ENCODE peak calls at places on chromosomes 13 and 19, in seven cellular contexts. W, K, E, P, V, Q and U are unnamed samples.

GRCh38 chr19:33558846-33559245 is 37.3 kb upstream of the PEPD start:
- DNase-seq in W (no peak), K (no peak), E (no peak), P (no peak), V (no peak), Q (no peak), U (no peak)

GRCh38 chr19:41397086-41398041 is at the start of the genes BCKDHA and EXOSC5:
- DNase-seq in W (peak; percentile 99), K (peak; percentile 100), E (peak; percentile 100), P (peak; percentile 100), V (peak; percentile 100), Q (peak; percentile 100), U (peak; percentile 99)

GRCh38 chr13:73865027-73865426 is 269.2 kb downstream of the KLF12 start:
- DNase-seq in W (no peak), K (no peak), E (no peak), P (no peak), V (no peak), Q (peak; percentile 9), U (no peak)

GRCh38 chr19:46748325-46749109 is 2.3 kb upstream of the STRN4 start:
- DNase-seq in W (no peak), K (no peak), E (peak; percentile 96), P (no peak), V (no peak), Q (peak; percentile 80), U (peak; percentile 88)

GRCh38 chr19:55467236-55468053 is 2.9 kb upstream of the C19orf85 start:
- DNase-seq in W (no peak), K (no peak), E (peak; percentile 80), P (peak; percentile 81), V (no peak), Q (peak; percentile 84), U (peak; percentile 69)

GRCh38 chr13:114049026-114049425 is 75.2 kb upstream of the C13orf46 start:
- DNase-seq in W (no peak), K (no peak), E (no peak), P (no peak), V (no peak), Q (no peak), U (peak; percentile 82)

GRCh38 chr19:41701401-41702075 is 6.9 kb upstream of the CEACAM5 start:
- DNase-seq in W (no peak), K (no peak), E (peak; percentile 87), P (no peak), V (no peak), Q (no peak), U (peak; percentile 46)

GRCh38 chr19:4802711-4803110 is 11.2 kb downstream of the FEM1A start:
- DNase-seq in W (no peak), K (no peak), E (no peak), P (no peak), V (no peak), Q (no peak), U (no peak)

DNA sequence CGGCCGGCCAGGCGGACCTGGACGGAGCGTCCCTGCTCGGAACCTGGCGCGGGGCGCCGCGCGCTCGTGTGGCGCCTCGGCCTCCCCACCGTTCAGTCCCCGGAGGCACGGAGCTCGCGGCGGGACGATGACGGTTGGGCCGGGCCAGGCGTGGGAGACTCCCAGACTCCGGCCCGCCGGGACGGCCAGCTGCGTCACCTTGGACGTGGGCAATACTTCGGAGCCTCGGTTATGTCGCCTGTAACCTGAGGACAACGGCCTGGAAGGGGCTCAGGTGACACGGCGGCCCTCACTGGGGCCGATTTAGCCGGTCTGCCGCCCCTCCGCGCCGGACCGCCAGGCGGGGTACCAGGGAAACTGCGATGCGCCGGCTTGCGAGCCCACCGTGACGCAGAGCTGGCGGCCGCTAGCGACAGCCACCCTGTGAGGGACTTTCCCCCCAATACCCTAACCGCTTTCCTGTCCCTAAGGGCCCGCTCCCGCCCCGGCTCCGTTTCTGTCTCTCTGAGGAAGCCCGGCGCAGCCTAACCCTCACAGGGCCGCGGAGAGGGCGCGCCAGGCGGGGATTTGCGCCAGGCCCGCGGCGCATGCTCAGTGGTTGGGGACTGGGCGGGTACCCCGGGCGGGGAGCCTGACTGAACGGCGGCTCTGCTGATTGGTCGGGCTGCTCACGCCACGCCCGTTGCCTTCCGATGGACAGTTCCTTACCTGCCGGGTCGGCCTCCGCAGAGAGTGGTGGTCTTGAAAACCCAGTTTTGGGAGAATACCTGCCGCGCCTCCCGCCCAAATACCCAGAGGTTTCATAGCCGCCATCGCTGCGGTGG is 109.5 kb upstream of the DOCK9 start:
- DNase-seq in W (peak; percentile 27), K (peak; percentile 59), E (peak; percentile 98), P (peak; percentile 95), V (peak; percentile 85), Q (peak; percentile 86), U (peak; percentile 93)
- TF ChIP-seq CTCF in W (peak; percentile 37), K (peak; percentile 33), E (no peak), P (peak; percentile 22), V (peak; percentile 28), Q (peak; percentile 21), U (peak; percentile 59)

GRCh38 chr13:29284726-29285125 is 310.8 kb downstream of the SLC7A1 start:
- DNase-seq in W (no peak), K (no peak), E (peak; percentile 24), P (no peak), V (no peak), Q (no peak), U (no peak)
- TF ChIP-seq CTCF in W (no peak), K (no peak), E (peak; percentile 40), P (no peak), V (no peak), Q (no peak), U (no peak)

GRCh38 chr13:24528816-24529398 is 16.3 kb upstream of the PARP4 start:
- DNase-seq in W (no peak), K (no peak), E (peak; percentile 78), P (no peak), V (no peak), Q (no peak), U (no peak)
- TF ChIP-seq CTCF in W (no peak), K (no peak), E (peak; percentile 4), P (no peak), V (no peak), Q (no peak), U (no peak)

GRCh38 chr19:32287811-32288227 is 57.6 kb upstream of the ZNF507 start:
- DNase-seq in W (peak; percentile 59), K (peak; percentile 6), E (peak; percentile 87), P (peak; percentile 72), V (peak; percentile 37), Q (peak; percentile 86), U (peak; percentile 53)
- TF ChIP-seq CTCF in W (peak; percentile 65), K (peak; percentile 35), E (peak; percentile 96), P (peak; percentile 35), V (peak; percentile 59), Q (peak; percentile 57), U (no peak)

GRCh38 chr19:35143231-35143715 is at the start of gene FXYD7:
- DNase-seq in W (no peak), K (no peak), E (peak; percentile 64), P (no peak), V (no peak), Q (no peak), U (no peak)
- TF ChIP-seq CTCF in W (no peak), K (no peak), E (no peak), P (peak; percentile 7), V (no peak), Q (no peak), U (peak; percentile 57)